ENCODE peak calls at places on chromosomes 7 and 10, in seven cellular contexts. T, V, D, H, A, R and P are unnamed samples. For H3K4me1, the result is how much of the 10 kb centered on the place peaks cover.

GRCh38 chr10:120012133-120012405 is 119.5 kb downstream of the SEC23IP start:
- DNase-seq in T (no peak), V (no peak), D (no peak), H (no peak), A (no peak), R (no peak), P (no peak)

GRCh38 chr10:101453791-101454718 is 100.1 kb downstream of the BTRC start:
- DNase-seq in T (no peak), V (peak), D (no peak), H (no peak), A (no peak), R (no peak), P (no peak)

GRCh38 chr10:48455392-48456151 is 149.1 kb downstream of the MAPK8 start:
- DNase-seq in T (no peak), V (no peak), D (peak), H (peak), A (no peak), R (no peak), P (no peak)

GRCh38 chr7:44799939-44800338 is 3.5 kb downstream of the PPIA start:
- DNase-seq in T (no peak), V (no peak), D (no peak), H (no peak), A (no peak), R (no peak), P (no peak)

GRCh38 chr10:1190052-1190395 is 133.8 kb downstream of the WDR37 start:
- DNase-seq in T (no peak), V (no peak), D (no peak), H (no peak), A (no peak), R (no peak), P (no peak)

GRCh38 chr10:128050937-128051336 is 75.3 kb downstream of the MKI67 start:
- DNase-seq in T (peak), V (no peak), D (no peak), H (peak), A (peak), R (no peak), P (no peak)

GRCh38 chr10:100878291-100878910 is 34.4 kb upstream of the SLF2 start:
- DNase-seq in T (peak), V (peak), D (no peak), H (no peak), A (peak), R (no peak), P (no peak)

GRCh38 chr7:20299647-20300312 is 30.9 kb upstream of the ITGB8 start:
- DNase-seq in T (no peak), V (no peak), D (no peak), H (no peak), A (no peak), R (no peak), P (no peak)

GRCh38 chr10:80457554-80458262 is 3.6 kb downstream of the TSPAN14 start:
- DNase-seq in T (no peak), V (no peak), D (no peak), H (no peak), A (no peak), R (no peak), P (no peak)
- H3K27ac ChIP-seq in T (peak), V (no peak), D (peak), H (peak), A (peak), R (peak), P (no peak)

DNA sequence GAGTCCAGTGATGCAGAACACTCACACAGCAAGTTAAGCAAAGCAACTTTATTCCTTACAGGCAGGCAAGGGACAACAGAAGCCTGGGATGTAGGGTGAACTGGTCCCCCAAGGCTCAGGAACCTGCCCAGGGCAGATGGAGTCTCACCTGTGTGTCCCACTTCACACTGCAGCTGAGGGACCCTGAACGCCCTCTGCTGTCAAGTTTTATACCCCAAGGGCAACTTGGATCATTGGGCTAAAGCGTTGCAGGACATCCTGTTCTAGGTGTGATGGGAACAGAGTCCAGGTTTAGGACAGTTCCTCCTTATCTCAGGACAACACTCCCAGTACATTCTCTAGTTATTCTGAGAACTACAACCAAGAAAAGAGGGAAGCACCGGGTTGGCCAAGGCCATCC is 49.5 kb upstream of the ZNF746 start:
- DNase-seq in T (no peak), V (no peak), D (no peak), H (no peak), A (no peak), R (no peak), P (no peak)
- TF ChIP-seq CTCF in T (no peak), V (no peak), D (no peak), H (no peak), A (no peak), R (no peak), P (no peak)

DNA sequence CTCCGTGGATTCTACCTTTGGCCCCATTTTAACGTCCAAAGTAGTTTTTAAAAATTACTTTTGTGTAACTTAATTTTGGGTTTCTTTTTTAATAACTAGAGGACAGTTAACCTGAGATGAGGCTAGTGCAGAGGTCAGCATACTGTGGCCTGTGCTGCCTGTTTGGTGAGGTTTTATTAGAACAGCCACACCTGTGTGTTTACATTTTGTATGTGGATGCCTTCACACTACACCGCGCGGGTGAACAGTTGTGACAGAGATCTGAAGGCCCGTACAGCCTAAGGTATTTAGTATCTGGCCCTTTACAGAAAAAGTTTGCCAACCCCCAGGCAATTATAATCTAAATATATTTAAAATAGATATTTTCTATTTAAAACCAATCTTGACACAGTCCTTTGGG is 46.9 kb downstream of the STK17A start:
- DNase-seq in T (no peak), V (no peak), D (no peak), H (no peak), A (no peak), R (no peak), P (no peak)
- H3K4me1 ChIP-seq in T (under half), V (under half), D (under half), H (under half), A (under half), R (under half), P (under half)

GRCh38 chr7:142140560-142140959 is 29.0 kb downstream of the MGAM2 start:
- DNase-seq in T (no peak), V (no peak), D (no peak), H (no peak), A (no peak), R (no peak), P (no peak)
- H3K27ac ChIP-seq in T (no peak), V (no peak), D (no peak), H (no peak), A (no peak), R (no peak), P (no peak)

DNA sequence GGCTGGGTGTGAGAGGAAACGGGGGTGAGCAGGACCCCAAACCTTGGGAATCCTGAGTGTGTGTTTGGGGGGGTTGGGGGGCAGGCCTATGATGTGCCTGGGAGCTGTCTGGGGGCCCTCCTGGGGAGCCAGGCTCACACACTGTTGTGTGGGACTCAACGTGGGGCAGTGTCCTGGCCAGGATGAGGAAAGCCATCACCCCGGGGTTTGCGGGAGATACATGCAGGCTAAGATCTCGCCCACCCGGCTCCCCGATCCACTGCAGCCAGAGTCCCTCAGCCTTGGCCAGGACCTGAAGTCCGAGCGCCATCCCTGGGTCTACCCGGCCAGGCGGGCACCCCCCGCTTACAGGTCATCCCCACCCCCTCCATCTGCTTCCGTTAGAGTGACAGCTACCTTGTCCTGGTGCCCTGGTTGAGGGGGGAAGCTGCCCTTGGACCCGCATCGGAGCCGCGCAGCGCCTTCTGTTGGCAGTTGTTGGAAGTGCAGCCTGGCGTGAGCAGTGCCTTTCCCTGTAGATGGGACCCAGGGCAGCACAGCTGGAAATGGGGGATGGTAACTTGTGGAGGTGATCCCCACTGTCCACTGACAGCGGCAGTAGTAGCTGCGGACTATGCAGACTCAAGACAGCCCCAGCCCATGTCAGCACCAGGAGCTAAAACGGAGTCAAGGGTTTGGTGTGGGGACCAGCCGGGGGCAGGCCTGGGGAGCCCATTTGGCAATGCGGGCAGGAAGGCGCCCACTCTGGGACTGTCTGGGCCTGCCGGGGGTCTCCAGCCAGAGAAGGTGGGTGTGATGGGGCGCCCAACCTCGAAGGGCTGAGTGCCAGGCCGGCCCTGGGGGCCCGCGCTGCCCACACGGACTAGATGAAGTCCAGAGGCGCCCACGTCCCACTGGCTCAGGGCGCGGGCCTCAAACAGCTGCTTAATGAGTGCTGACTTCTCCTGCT is 885.6 kb upstream of the ZNF722 start:
- DNase-seq in T (no peak), V (no peak), D (no peak), H (no peak), A (no peak), R (no peak), P (no peak)
- TF ChIP-seq CTCF in T (no peak), V (no peak), D (no peak), H (no peak), A (no peak), R (no peak), P (no peak)

GRCh38 chr7:27153526-27153925 is 1.1 kb upstream of the HOXA3 start:
- DNase-seq in T (no peak), V (no peak), D (peak), H (no peak), A (no peak), R (no peak), P (no peak)
- H3K4me1 ChIP-seq in T (under half), V (under half), D (under half), H (under half), A (under half), R (under half), P (under half)